ENCODE peak calls at places on chromosome X, in ten cellular contexts. U is central memory CD4-positive, alpha-beta T cell; L is endodermal cell; R is fibroblast of lung; F is globus pallidus; M is RCC 7860; V is NCI-H1048; X is activated CD4-positive, alpha-beta T cell treated with anti-CD3 and anti-CD28 coated beads, Interleukin-2, amount 50 U/mL, for 48 hours; G is lower leg skin; D is WTC11. Q is an unnamed sample.

GRCh38 chrX:3549442-3549875 is 164.0 kb downstream of the PRKX start:
- DNase-seq in F (no peak), X (no peak), D (no peak), V (no peak), L (peak), R (no peak), G (no peak), M (no peak), U (no peak), Q (no peak)

GRCh38 chrX:150365051-150365952 is 2.2 kb downstream of the MAMLD1 start:
- DNase-seq in G (peak), U (peak), F (peak), V (no peak), M (peak), L (peak), D (peak), X (peak), R (peak), Q (no peak)

GRCh38 chrX:20265726-20266681 is 705 bp downstream of the RPS6KA3 start:
- DNase-seq in F (no peak), V (no peak), R (peak), L (peak), G (no peak), D (peak), M (peak), U (no peak), X (peak), Q (no peak)

GRCh38 chrX:9635368-9635767 is 130.3 kb downstream of the GPR143 start:
- DNase-seq in X (no peak), F (no peak), D (no peak), G (peak), L (no peak), M (no peak), V (no peak), U (no peak), R (no peak), Q (no peak)

GRCh38 chrX:73849054-73849453 is 286.1 kb downstream of the CHIC1 start:
- DNase-seq in V (no peak), U (no peak), F (no peak), R (no peak), X (no peak), D (no peak), L (no peak), M (no peak), G (no peak), Q (no peak)

GRCh38 chrX:119541188-119541587 is 24.0 kb downstream of the STEEP1 start:
- DNase-seq in F (no peak), X (no peak), R (peak), M (peak), V (no peak), U (no peak), D (no peak), L (peak), G (no peak), Q (peak)

GRCh38 chrX:34903316-34903715 is 39.3 kb upstream of the FAM47B start:
- DNase-seq in V (no peak), D (no peak), F (no peak), U (no peak), R (no peak), X (no peak), L (no peak), M (no peak), G (no peak), Q (no peak)

GRCh38 chrX:42098897-42099296 is 175.5 kb upstream of the CASK start:
- DNase-seq in R (no peak), L (peak), X (no peak), F (no peak), U (no peak), V (no peak), D (no peak), M (no peak), G (no peak), Q (no peak)

GRCh38 chrX:18353931-18354368 is 538 bp downstream of the SCML2 start:
- DNase-seq in U (peak), M (no peak), V (no peak), G (no peak), D (peak), X (peak), R (no peak), F (no peak), L (peak), Q (no peak)

GRCh38 chrX:11555759-11556158 is 110.0 kb downstream of the ARHGAP6 start:
- DNase-seq in X (no peak), R (peak), M (peak), F (no peak), G (no peak), V (no peak), D (no peak), U (no peak), L (no peak), Q (no peak)

GRCh38 chrX:95346854-95347253 is 1337.8 kb upstream of the DIAPH2 start:
- DNase-seq in F (no peak), L (no peak), R (peak), X (no peak), G (no peak), U (no peak), V (no peak), D (no peak), M (no peak), Q (no peak)

GRCh38 chrX:2176733-2177132 is 324.0 kb downstream of the DHRSX start:
- DNase-seq in M (no peak), G (no peak), X (no peak), V (no peak), U (no peak), D (no peak), F (no peak), R (no peak), L (no peak), Q (no peak)

GRCh38 chrX:17829526-17829925 is 31.6 kb downstream of the RAI2 start:
- DNase-seq in L (no peak), R (no peak), F (no peak), D (no peak), U (no peak), X (no peak), M (no peak), G (no peak), V (no peak), Q (no peak)

GRCh38 chrX:130531066-130531465 is 129.3 kb downstream of the RBMX2 start:
- DNase-seq in V (no peak), F (peak), U (no peak), D (no peak), R (no peak), G (no peak), X (no peak), L (no peak), M (no peak), Q (no peak)

GRCh38 chrX:32084757-32085156 is 1012.9 kb upstream of the FTHL17 start:
- DNase-seq in D (no peak), F (no peak), L (no peak), M (no peak), V (no peak), U (no peak), G (no peak), R (no peak), X (no peak), Q (no peak)

GRCh38 chrX:17876135-17876534 is 15.0 kb upstream of the RAI2 start:
- DNase-seq in R (no peak), V (no peak), U (no peak), G (no peak), D (no peak), L (peak), F (no peak), X (no peak), M (no peak), Q (no peak)

GRCh38 chrX:17674611-17675010 is 62.7 kb upstream of the SCML1 start:
- DNase-seq in L (no peak), F (no peak), G (no peak), X (no peak), D (no peak), M (no peak), V (no peak), R (peak), U (no peak), Q (no peak)

GRCh38 chrX:68848189-68848940 is 19.5 kb downstream of the EFNB1 start:
- DNase-seq in M (no peak), R (no peak), L (no peak), U (no peak), F (no peak), V (no peak), D (no peak), G (no peak), X (no peak), Q (no peak)

GRCh38 chrX:43804021-43804420 is 78.2 kb downstream of the MAOB start:
- DNase-seq in V (no peak), D (no peak), L (no peak), F (no peak), G (no peak), R (no peak), X (no peak), U (no peak), M (no peak), Q (no peak)

GRCh38 chrX:102746134-102746584 is 25.6 kb downstream of the GPRASP3 start:
- DNase-seq in D (peak), R (peak), M (no peak), G (no peak), L (peak), X (peak), V (no peak), F (no peak), U (no peak), Q (no peak)

GRCh38 chrX:136866337-136867095 is 14.0 kb downstream of the RBMX start:
- DNase-seq in M (no peak), D (no peak), U (no peak), G (no peak), F (no peak), V (no peak), X (no peak), L (no peak), R (peak), Q (no peak)

GRCh38 chrX:16544969-16545368 is 105.0 kb upstream of the S100G start:
- DNase-seq in U (no peak), R (no peak), M (no peak), V (no peak), X (no peak), F (no peak), L (no peak), G (no peak), D (no peak), Q (no peak)

GRCh38 chrX:140091276-140091886 is 126.1 kb upstream of the CXorf66 start:
- DNase-seq in U (peak), M (no peak), G (no peak), R (peak), V (no peak), X (peak), F (no peak), D (peak), L (peak), Q (no peak)

GRCh38 chrX:150913511-150913910 is 15.0 kb upstream of the CD99L2 start:
- DNase-seq in G (no peak), F (no peak), X (no peak), M (no peak), V (no peak), L (no peak), U (no peak), R (peak), D (no peak), Q (no peak)

GRCh38 chrX:124211312-124211942 is 121.0 kb upstream of the TEX13D start:
- DNase-seq in G (no peak), L (peak), M (peak), U (peak), X (peak), D (no peak), V (no peak), F (peak), R (no peak), Q (no peak)

GRCh38 chrX:17812763-17813162 is 48.3 kb downstream of the RAI2 start:
- DNase-seq in X (no peak), U (no peak), V (no peak), R (no peak), G (no peak), M (no peak), L (no peak), D (no peak), F (no peak), Q (no peak)

GRCh38 chrX:20609916-20610415 is 343.3 kb upstream of the RPS6KA3 start:
- DNase-seq in D (no peak), G (no peak), U (no peak), M (no peak), V (no peak), X (no peak), R (no peak), F (no peak), L (no peak), Q (no peak)

GRCh38 chrX:2488621-2489285 is 12.0 kb downstream of the DHRSX start:
- DNase-seq in U (no peak), G (no peak), L (peak), X (no peak), F (no peak), R (no peak), M (no peak), V (no peak), D (peak), Q (no peak)